ENCODE peak calls at places on chromosomes 13 and 19, in ten cellular contexts. T, P, N, J, L, A, S, Q, Y and B are unnamed samples.

GRCh38 chr13:101690871-101691270 is 238.4 kb downstream of the ITGBL1 start:
- DNase-seq in T (no peak), P (no peak), N (no peak), J (no peak), L (no peak), A (no peak), S (no peak), Q (no peak), Y (no peak), B (no peak)

GRCh38 chr19:58229255-58229639 is 533 bp downstream of the ZNF544 start:
- DNase-seq in T (no peak), P (no peak), N (peak), J (no peak), L (no peak), A (no peak), S (no peak), Q (no peak), Y (peak), B (peak)

GRCh38 chr13:113129921-113130750 is 7.5 kb downstream of the F10 start:
- DNase-seq in T (peak), P (peak), N (no peak), J (peak), L (no peak), A (peak), S (no peak), Q (peak), Y (no peak), B (no peak)

GRCh38 chr13:102852556-102852955 is 6.7 kb downstream of the ERCC5 start:
- DNase-seq in T (no peak), P (no peak), N (no peak), J (no peak), L (no peak), A (no peak), S (no peak), Q (no peak), Y (no peak), B (no peak)

GRCh38 chr19:47713046-47714021 is at the start of gene EHD2:
- DNase-seq in T (peak), P (no peak), N (no peak), J (peak), L (peak), A (peak), S (peak), Q (peak), Y (no peak), B (peak)

GRCh38 chr19:33325920-33326319 is 23.6 kb upstream of the CEBPA start:
- DNase-seq in T (no peak), P (peak), N (no peak), J (no peak), L (no peak), A (no peak), S (no peak), Q (no peak), Y (no peak), B (peak)

GRCh38 chr19:55283548-55284393 is at the start of gene BRSK1:
- DNase-seq in T (peak), P (peak), N (peak), J (no peak), L (no peak), A (no peak), S (peak), Q (no peak), Y (peak), B (peak)

GRCh38 chr13:106535552-106536243 is at the start of gene EFNB2:
- DNase-seq in T (peak), P (peak), N (peak), J (peak), L (peak), A (peak), S (peak), Q (peak), Y (peak), B (peak)

GRCh38 chr13:77975358-77976042 is 56.9 kb upstream of the EDNRB start:
- DNase-seq in T (no peak), P (no peak), N (no peak), J (no peak), L (no peak), A (no peak), S (no peak), Q (no peak), Y (no peak), B (no peak)

GRCh38 chr19:29714371-29714952 is 599 bp downstream of the C19orf12 start:
- DNase-seq in T (peak), P (no peak), N (no peak), J (no peak), L (no peak), A (no peak), S (peak), Q (no peak), Y (no peak), B (no peak)

GRCh38 chr13:70889163-70889562 is 780.9 kb upstream of the KLHL1 start:
- DNase-seq in T (peak), P (no peak), N (peak), J (no peak), L (no peak), A (no peak), S (no peak), Q (no peak), Y (no peak), B (no peak)

GRCh38 chr19:40341601-40342482 is 6.4 kb downstream of the C19orf47 start:
- DNase-seq in T (peak), P (no peak), N (no peak), J (peak), L (no peak), A (peak), S (no peak), Q (peak), Y (no peak), B (peak)

GRCh38 chr13:111657013-111657412 is 336.6 kb downstream of the TEX29 start:
- DNase-seq in T (no peak), P (no peak), N (no peak), J (no peak), L (no peak), A (no peak), S (no peak), Q (no peak), Y (no peak), B (no peak)

GRCh38 chr13:44237276-44237767 is 136.3 kb upstream of the SERP2 start:
- DNase-seq in T (peak), P (peak), N (peak), J (no peak), L (peak), A (peak), S (no peak), Q (peak), Y (no peak), B (no peak)

GRCh38 chr13:105165449-105166125 is 1369.9 kb downstream of the EFNB2 start:
- DNase-seq in T (peak), P (no peak), N (no peak), J (no peak), L (peak), A (peak), S (no peak), Q (no peak), Y (peak), B (no peak)

GRCh38 chr19:23254141-23254910 is 4.1 kb upstream of the ZNF724 start:
- DNase-seq in T (no peak), P (no peak), N (no peak), J (no peak), L (no peak), A (no peak), S (no peak), Q (no peak), Y (no peak), B (no peak)

GRCh38 chr19:55689366-55690108 is 14.5 kb downstream of the EPN1 start:
- DNase-seq in T (peak), P (no peak), N (no peak), J (peak), L (no peak), A (peak), S (no peak), Q (no peak), Y (no peak), B (no peak)

GRCh38 chr13:93603043-93603442 is 376.4 kb downstream of the GPC6 start:
- DNase-seq in T (peak), P (no peak), N (peak), J (no peak), L (no peak), A (no peak), S (no peak), Q (no peak), Y (no peak), B (no peak)

GRCh38 chr13:91722267-91722884 is 324.0 kb downstream of the GPC5 start:
- DNase-seq in T (peak), P (no peak), N (peak), J (no peak), L (no peak), A (no peak), S (no peak), Q (no peak), Y (no peak), B (no peak)

GRCh38 chr19:55563261-55563690 is 17.4 kb downstream of the ZNF579 start:
- DNase-seq in T (peak), P (no peak), N (no peak), J (no peak), L (no peak), A (no peak), S (no peak), Q (no peak), Y (no peak), B (no peak)

GRCh38 chr19:13817018-13817614 is 21.9 kb downstream of the ZSWIM4 start:
- DNase-seq in T (peak), P (no peak), N (no peak), J (peak), L (peak), A (no peak), S (no peak), Q (no peak), Y (no peak), B (no peak)

GRCh38 chr19:33385956-33386355 is 12.4 kb downstream of the CEBPG start:
- DNase-seq in T (peak), P (peak), N (no peak), J (no peak), L (no peak), A (no peak), S (no peak), Q (no peak), Y (no peak), B (no peak)

GRCh38 chr13:84896128-84896527 is 903.1 kb downstream of the SLITRK6 start:
- DNase-seq in T (peak), P (no peak), N (peak), J (no peak), L (no peak), A (no peak), S (no peak), Q (no peak), Y (no peak), B (no peak)

GRCh38 chr13:25908390-25908789 is 143.4 kb downstream of the SHISA2 start:
- DNase-seq in T (no peak), P (no peak), N (no peak), J (no peak), L (no peak), A (no peak), S (no peak), Q (no peak), Y (no peak), B (no peak)

GRCh38 chr19:960601-960938 is 23.6 kb upstream of the WDR18 start:
- DNase-seq in T (no peak), P (no peak), N (no peak), J (no peak), L (no peak), A (no peak), S (no peak), Q (no peak), Y (no peak), B (no peak)

GRCh38 chr19:29364999-29365398 is 152.0 kb upstream of the UQCRFS1 start:
- DNase-seq in T (no peak), P (no peak), N (no peak), J (no peak), L (no peak), A (no peak), S (no peak), Q (no peak), Y (no peak), B (no peak)

GRCh38 chr13:95652821-95653220 is 8.3 kb upstream of the DZIP1 start:
- DNase-seq in T (no peak), P (no peak), N (no peak), J (no peak), L (no peak), A (no peak), S (no peak), Q (no peak), Y (no peak), B (no peak)

GRCh38 chr19:3547301-3547731 is 8.3 kb downstream of the TEKTIP1 start:
- DNase-seq in T (peak), P (no peak), N (peak), J (no peak), L (no peak), A (no peak), S (no peak), Q (no peak), Y (no peak), B (no peak)

GRCh38 chr13:98299954-98300350 is 122.9 kb upstream of the RNF113B start:
- DNase-seq in T (no peak), P (no peak), N (no peak), J (no peak), L (no peak), A (no peak), S (no peak), Q (no peak), Y (no peak), B (no peak)

GRCh38 chr13:98299243-98299953 is 122.3 kb upstream of the RNF113B start:
- DNase-seq in T (no peak), P (no peak), N (no peak), J (no peak), L (no peak), A (no peak), S (no peak), Q (no peak), Y (no peak), B (no peak)

GRCh38 chr13:98297043-98297442 is 120.0 kb upstream of the RNF113B start:
- DNase-seq in T (no peak), P (no peak), N (no peak), J (no peak), L (no peak), A (no peak), S (no peak), Q (no peak), Y (no peak), B (no peak)

GRCh38 chr13:98300956-98301641 is 124.0 kb upstream of the RNF113B start:
- DNase-seq in T (no peak), P (no peak), N (peak), J (no peak), L (no peak), A (no peak), S (no peak), Q (no peak), Y (no peak), B (peak)

GRCh38 chr13:98298599-98298998 is 121.5 kb upstream of the RNF113B start:
- DNase-seq in T (no peak), P (no peak), N (no peak), J (no peak), L (no peak), A (no peak), S (no peak), Q (no peak), Y (no peak), B (no peak)
- H3K27ac ChIP-seq in T (no peak), P (no peak), N (no peak), J (no peak), L (no peak), A (no peak), S (no peak), Q (no peak), Y (no peak), B (no peak)

GRCh38 chr19:38024991-38025716 is 118.1 kb downstream of the SIPA1L3 start:
- DNase-seq in T (no peak), P (no peak), N (no peak), J (peak), L (no peak), A (no peak), S (no peak), Q (no peak), Y (no peak), B (no peak)
- H3K27ac ChIP-seq in T (peak), P (peak), N (no peak), J (peak), L (peak), A (peak), S (no peak), Q (no peak), Y (no peak), B (no peak)

GRCh38 chr13:36207672-36208071 is 6.7 kb downstream of the SOHLH2 start:
- DNase-seq in T (no peak), P (no peak), N (no peak), J (no peak), L (no peak), A (no peak), S (no peak), Q (no peak), Y (no peak), B (no peak)
- H3K27ac ChIP-seq in T (no peak), P (no peak), N (no peak), J (no peak), L (no peak), A (no peak), S (no peak), Q (no peak), Y (no peak), B (no peak)

DNA sequence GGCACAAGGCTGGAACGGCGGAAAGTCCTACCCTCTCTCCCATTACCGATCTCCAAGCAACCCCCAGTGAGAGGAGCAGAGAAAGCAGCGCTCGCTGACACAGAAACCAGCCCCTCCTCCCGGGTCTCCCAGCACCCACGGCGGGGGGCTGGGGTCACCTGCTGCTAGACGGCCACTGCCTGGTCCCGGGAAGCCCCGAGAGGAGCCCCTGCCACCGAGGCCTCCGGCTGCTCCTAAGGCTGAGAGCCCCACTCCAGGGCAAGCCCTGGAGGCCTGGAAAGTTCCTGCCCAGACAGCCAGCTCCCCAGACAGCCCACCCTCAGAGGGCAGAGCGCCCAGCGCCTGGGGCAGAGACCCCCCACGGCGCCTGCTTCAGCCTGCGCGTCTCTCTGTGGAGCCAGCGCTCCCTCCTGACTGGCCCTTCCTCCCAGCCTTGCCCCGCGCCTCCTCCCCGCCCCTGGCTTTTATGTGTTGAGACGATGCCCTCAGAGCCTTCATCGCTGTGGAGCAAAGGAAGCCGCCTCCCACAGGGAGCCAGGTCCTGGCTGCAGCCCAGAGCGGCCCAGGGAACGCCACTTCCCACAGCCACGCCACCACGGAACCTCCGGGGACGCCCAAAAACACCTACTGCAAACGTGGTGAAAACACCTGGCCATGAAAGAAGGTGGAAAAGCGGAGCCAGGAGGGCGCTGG is 51.1 kb downstream of the MLLT1 start:
- DNase-seq in T (peak), P (no peak), N (no peak), J (peak), L (no peak), A (no peak), S (no peak), Q (no peak), Y (no peak), B (no peak)
- H3K27ac ChIP-seq in T (no peak), P (peak), N (no peak), J (no peak), L (peak), A (peak), S (no peak), Q (no peak), Y (no peak), B (no peak)

GRCh38 chr19:2232286-2233151 is 3.6 kb downstream of the PLEKHJ1 start:
- DNase-seq in T (no peak), P (no peak), N (no peak), J (no peak), L (no peak), A (no peak), S (no peak), Q (no peak), Y (no peak), B (no peak)
- H3K27ac ChIP-seq in T (no peak), P (no peak), N (no peak), J (no peak), L (no peak), A (no peak), S (no peak), Q (no peak), Y (no peak), B (no peak)

GRCh38 chr13:30892966-30893365 is 13.1 kb upstream of the MEDAG start:
- DNase-seq in T (no peak), P (no peak), N (peak), J (no peak), L (no peak), A (no peak), S (no peak), Q (peak), Y (no peak), B (no peak)

GRCh38 chr13:30900952-30901749 is 4.9 kb upstream of the MEDAG start:
- DNase-seq in T (no peak), P (no peak), N (no peak), J (no peak), L (no peak), A (no peak), S (no peak), Q (no peak), Y (no peak), B (no peak)

GRCh38 chr13:30895773-30896172 is 10.3 kb upstream of the MEDAG start:
- DNase-seq in T (no peak), P (no peak), N (no peak), J (no peak), L (no peak), A (no peak), S (no peak), Q (peak), Y (no peak), B (no peak)

GRCh38 chr13:30898721-30899188 is 7.3 kb upstream of the MEDAG start:
- DNase-seq in T (peak), P (no peak), N (peak), J (no peak), L (no peak), A (no peak), S (no peak), Q (peak), Y (no peak), B (no peak)

GRCh38 chr13:30898070-30898469 is 8.0 kb upstream of the MEDAG start:
- DNase-seq in T (no peak), P (no peak), N (no peak), J (no peak), L (no peak), A (no peak), S (no peak), Q (no peak), Y (no peak), B (no peak)
- H3K27ac ChIP-seq in T (peak), P (no peak), N (no peak), J (no peak), L (no peak), A (no peak), S (no peak), Q (peak), Y (no peak), B (no peak)